ENCODE peak calls at places on chromosomes 11 and 22, in eight cellular contexts. X is MV-4-11; V is fibroblast of mammary gland; S is choroid plexus epithelial cell; L is left cardiac atrium; U is hypothalamus; B is amniotic stem cell; E is stimulated activated CD4-positive, alpha-beta T cell treated with anti-CD3 and anti-CD28 coated beads, Interleukin-1b, Interleukin-23, amount 100 ng/mL, for 4 hours. H is an unnamed sample.

GRCh38 chr11:111976614-111977140 is 39.5 kb downstream of the DIXDC1 start:
- DNase-seq in S (peak; percentile 17), B (no peak), L (peak; percentile 45), X (no peak), U (peak; percentile 65), V (no peak), E (no peak), H (no peak)

GRCh38 chr11:110564676-110565343 is 135.1 kb downstream of the FDX1 start:
- DNase-seq in X (no peak), E (no peak), L (no peak), U (no peak), V (no peak), S (no peak), B (no peak), H (no peak)

GRCh38 chr22:22750335-22751042 is 106.1 kb downstream of the GGTLC2 start:
- DNase-seq in B (no peak), E (no peak), X (no peak), L (no peak), S (no peak), V (no peak), U (no peak), H (no peak)

GRCh38 chr22:48749555-48750227 is 1078.0 kb downstream of the BRD1 start:
- DNase-seq in V (no peak), L (no peak), U (no peak), B (no peak), S (no peak), E (no peak), X (no peak), H (no peak)

GRCh38 chr11:57424802-57425564 is 1.9 kb downstream of the SLC43A3 start:
- DNase-seq in L (peak; percentile 85), B (no peak), V (peak; percentile 95), U (peak; percentile 6), E (peak; percentile 72), S (peak; percentile 97), X (peak; percentile 97), H (peak; percentile 61)

GRCh38 chr11:119144825-119145476 is 3.9 kb upstream of the ABCG4 start:
- DNase-seq in V (peak; percentile 70), B (peak; percentile 37), S (peak; percentile 84), U (peak; percentile 2), E (no peak), X (peak; percentile 55), L (peak; percentile 68), H (peak; percentile 63)

GRCh38 chr22:49687786-49688515 is 139.7 kb downstream of the BRD1 start:
- DNase-seq in U (no peak), V (no peak), L (no peak), E (no peak), X (no peak), B (no peak), S (no peak), H (no peak)

GRCh38 chr11:104968365-104968855 is at the start of gene CASP4:
- DNase-seq in X (peak; percentile 83), S (peak; percentile 81), E (no peak), V (peak; percentile 85), L (no peak), B (peak; percentile 52), U (no peak), H (peak; percentile 57)

GRCh38 chr11:111001091-111001430 is 244.5 kb upstream of the POU2AF2 start:
- DNase-seq in U (no peak), B (no peak), V (peak; percentile 52), L (no peak), S (no peak), E (no peak), X (no peak), H (no peak)

GRCh38 chr11:29173660-29174062 is 843.2 kb downstream of the KCNA4 start:
- DNase-seq in L (no peak), X (no peak), B (peak; percentile 57), U (no peak), V (peak; percentile 10), E (no peak), S (peak; percentile 92), H (no peak)

GRCh38 chr11:88231894-88232482 is 56.7 kb upstream of the RAB38 start:
- DNase-seq in U (no peak), L (no peak), E (no peak), S (peak; percentile 70), X (peak; percentile 15), B (no peak), V (peak; percentile 62), H (peak; percentile 14)

GRCh38 chr11:65373839-65374580 is 8.4 kb downstream of the SLC25A45 start:
- DNase-seq in L (no peak), B (no peak), S (no peak), V (peak; percentile 47), X (peak; percentile 8), E (no peak), U (no peak), H (no peak)

GRCh38 chr22:37267128-37267587 is 15.2 kb upstream of the CYTH4 start:
- DNase-seq in X (peak; percentile 29), U (no peak), E (peak; percentile 66), L (peak; percentile 41), V (no peak), S (peak; percentile 46), B (no peak), H (peak; percentile 67)

GRCh38 chr11:90373971-90374370 is 151.1 kb upstream of the CHORDC1 start:
- DNase-seq in L (no peak), E (no peak), S (no peak), U (no peak), B (no peak), V (no peak), X (no peak), H (no peak)

GRCh38 chr22:46087336-46087690 is 63.0 kb upstream of the PPARA start:
- DNase-seq in L (no peak), U (no peak), S (no peak), X (no peak), E (no peak), B (no peak), V (no peak), H (no peak)

GRCh38 chr11:10544491-10545470 is 3.8 kb upstream of the RNF141 start:
- DNase-seq in S (no peak), B (no peak), U (no peak), L (no peak), E (no peak), X (peak; percentile 52), V (no peak), H (no peak)

GRCh38 chr22:30444632-30445437 is 19.3 kb downstream of the MTFP1 start:
- DNase-seq in V (peak; percentile 70), X (peak; percentile 37), L (peak; percentile 41), U (peak; percentile 37), E (no peak), B (no peak), S (peak; percentile 73), H (peak; percentile 53)

GRCh38 chr11:69839516-69839915 is 20.3 kb upstream of the FGF3 start:
- DNase-seq in E (no peak), V (no peak), B (no peak), U (no peak), X (no peak), S (no peak), L (no peak), H (no peak)

GRCh38 chr22:27732841-27733240 is 68.7 kb downstream of the MN1 start:
- DNase-seq in X (no peak), U (no peak), S (no peak), V (no peak), L (peak; percentile 1), E (no peak), B (no peak), H (no peak)

GRCh38 chr11:35271031-35271430 is 132.1 kb downstream of the CD44 start:
- DNase-seq in X (no peak), L (no peak), S (no peak), B (no peak), U (no peak), E (no peak), V (peak; percentile 29), H (no peak)

GRCh38 chr22:38974170-38974825 is 7.8 kb upstream of the APOBEC3B start:
- DNase-seq in V (no peak), E (no peak), S (no peak), B (no peak), U (no peak), X (no peak), L (no peak), H (no peak)

GRCh38 chr11:1482581-1483444 is 3.8 kb downstream of the MOB2 start:
- DNase-seq in U (no peak), L (peak; percentile 18), X (no peak), B (no peak), S (no peak), V (no peak), E (no peak), H (no peak)

GRCh38 chr11:35177370-35177769 is 38.4 kb downstream of the CD44 start:
- DNase-seq in X (no peak), L (no peak), U (no peak), E (no peak), V (no peak), B (no peak), S (peak; percentile 87), H (no peak)

GRCh38 chr11:72924568-72925190 is 110.5 kb downstream of the ATG16L2 start:
- DNase-seq in L (no peak), U (no peak), V (peak; percentile 62), X (peak; percentile 22), E (no peak), S (peak; percentile 80), B (no peak), H (peak; percentile 18)

GRCh38 chr22:37377927-37378326 is 49.4 kb downstream of the ELFN2 start:
- DNase-seq in U (no peak), E (no peak), V (no peak), L (no peak), S (no peak), B (no peak), X (no peak), H (peak; percentile 83)

GRCh38 chr22:28999510-29000224 is 62.0 kb downstream of the C22orf31 start:
- DNase-seq in S (no peak), E (no peak), B (no peak), L (no peak), U (no peak), X (no peak), V (no peak), H (no peak)

GRCh38 chr11:40027737-40028136 is 1431.7 kb downstream of the LRRC4C start:
- DNase-seq in B (no peak), S (no peak), X (no peak), V (no peak), U (no peak), E (no peak), L (no peak), H (peak; percentile 40)

GRCh38 chr11:107792049-107792443 is 66.5 kb downstream of the SLC35F2 start:
- DNase-seq in L (no peak), E (no peak), U (no peak), V (no peak), B (no peak), S (no peak), X (no peak), H (no peak)

GRCh38 chr11:125743681-125744080 is 2.4 kb upstream of the PATE1 start:
- DNase-seq in L (no peak), V (no peak), S (no peak), X (no peak), U (no peak), E (no peak), B (no peak), H (no peak)

GRCh38 chr22:40541300-40541699 is 95.2 kb downstream of the MRTFA start:
- DNase-seq in E (no peak), U (no peak), X (no peak), V (no peak), S (no peak), L (no peak), B (no peak), H (no peak)

GRCh38 chr11:131136476-131136875 is 220.2 kb upstream of the SNX19 start:
- DNase-seq in S (peak; percentile 18), B (no peak), V (peak; percentile 8), E (no peak), L (no peak), U (no peak), X (no peak), H (no peak)

GRCh38 chr22:37492428-37493344 is 6.5 kb upstream of the MFNG start:
- DNase-seq in U (no peak), V (peak; percentile 62), E (peak; percentile 35), X (peak; percentile 78), L (no peak), B (no peak), S (peak; percentile 67), H (peak; percentile 44)

GRCh38 chr11:45949992-45950407 is 27.5 kb downstream of the LARGE2 start:
- DNase-seq in S (no peak), L (no peak), B (no peak), E (no peak), U (no peak), X (no peak), V (peak; percentile 22), H (no peak)

GRCh38 chr11:86696004-86696403 is 23.6 kb upstream of the ME3 start:
- DNase-seq in V (peak; percentile 94), B (peak; percentile 72), X (no peak), S (peak; percentile 97), E (no peak), L (no peak), U (no peak), H (no peak)

H was measured in MM.1S.